ENCODE peak calls at places on chromosome 6, in four cellular contexts. Z, R, E and M are unnamed samples.

GRCh38 chr6:4355241-4355640 is 219.9 kb upstream of the ECI2 start:
- DNase-seq in Z (no peak), R (no peak), E (no peak), M (no peak)

GRCh38 chr6:55953384-55953783 is 78.0 kb upstream of the BMP5 start:
- DNase-seq in Z (no peak), R (no peak), E (no peak), M (no peak)

GRCh38 chr6:87574237-87574636 is 15.6 kb downstream of the RARS2 start:
- DNase-seq in Z (no peak), R (no peak), E (no peak), M (no peak)

GRCh38 chr6:132298344-132298949 is 102.8 kb downstream of the MOXD1 start:
- DNase-seq in Z (no peak), R (peak), E (peak), M (no peak)

GRCh38 chr6:122692175-122692598 is 82.0 kb downstream of the PKIB start:
- DNase-seq in Z (peak), R (peak), E (no peak), M (no peak)

GRCh38 chr6:106138151-106138550 is 52.0 kb downstream of the PRDM1 start:
- DNase-seq in Z (no peak), R (no peak), E (no peak), M (no peak)

GRCh38 chr6:113732384-113732966 is 124.7 kb upstream of the MARCKS start:
- DNase-seq in Z (peak), R (no peak), E (peak), M (peak)

GRCh38 chr6:170102582-170103481 is 188.0 kb downstream of the DLL1 start:
- DNase-seq in Z (no peak), R (no peak), E (no peak), M (peak)

GRCh38 chr6:135291288-135292116 is 110.4 kb downstream of the MYB start:
- DNase-seq in Z (no peak), R (no peak), E (no peak), M (no peak)

GRCh38 chr6:30508890-30509736 is 19.8 kb downstream of the HLA-E start:
- DNase-seq in Z (no peak), R (no peak), E (no peak), M (no peak)

GRCh38 chr6:3750324-3751018 is 1.0 kb downstream of the PXDC1 start:
- DNase-seq in Z (peak), R (peak), E (peak), M (peak)

GRCh38 chr6:121826156-121826810 is 390.8 kb downstream of the GJA1 start:
- DNase-seq in Z (no peak), R (no peak), E (no peak), M (no peak)

GRCh38 chr6:153121311-153121710 is 9.8 kb downstream of the RGS17 start:
- DNase-seq in Z (no peak), R (no peak), E (no peak), M (no peak)

GRCh38 chr6:8993111-8993510 is 557.8 kb upstream of the SLC35B3 start:
- DNase-seq in Z (no peak), R (no peak), E (no peak), M (no peak)

GRCh38 chr6:92364948-92365386 is 1054.4 kb downstream of the EPHA7 start:
- DNase-seq in Z (no peak), R (peak), E (no peak), M (no peak)

DNA sequence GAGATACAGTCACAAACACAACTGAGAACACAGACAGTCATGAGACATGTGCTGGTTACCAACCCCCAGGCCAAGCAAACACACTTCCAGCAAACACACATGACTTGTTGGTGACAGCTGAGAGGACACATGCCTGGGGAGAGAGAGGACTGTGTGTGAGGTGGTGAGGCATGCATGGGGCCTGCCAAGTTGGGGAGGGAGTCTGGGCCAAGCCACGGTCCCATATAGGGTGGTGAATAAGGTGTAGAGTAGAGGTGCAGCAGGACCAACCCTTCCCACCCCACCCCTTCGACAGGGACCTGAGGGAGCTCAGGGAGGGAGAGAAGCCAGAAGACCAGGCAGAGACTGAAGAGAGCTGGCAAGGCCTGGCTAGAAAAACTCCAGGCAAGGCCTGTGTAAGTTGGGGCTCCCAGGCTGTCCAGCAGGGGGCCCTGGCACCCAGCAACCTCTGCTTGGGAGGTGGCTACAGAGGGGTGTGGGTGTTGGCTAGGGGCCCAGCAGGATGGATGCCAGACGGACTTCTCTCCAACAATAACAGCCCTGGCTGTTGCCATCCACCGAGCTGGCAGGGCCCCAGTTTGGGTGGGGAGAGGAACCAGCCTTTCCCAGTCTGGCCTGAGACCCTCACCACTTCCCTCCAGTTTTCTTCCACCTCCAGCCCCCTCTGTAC is 2.0 kb upstream of the SLC29A1 start:
- DNase-seq in Z (peak), R (peak), E (peak), M (peak)
- TF ChIP-seq POLR2AphosphoS5 in Z (peak), R (no peak), E (no peak), M (peak)

DNA sequence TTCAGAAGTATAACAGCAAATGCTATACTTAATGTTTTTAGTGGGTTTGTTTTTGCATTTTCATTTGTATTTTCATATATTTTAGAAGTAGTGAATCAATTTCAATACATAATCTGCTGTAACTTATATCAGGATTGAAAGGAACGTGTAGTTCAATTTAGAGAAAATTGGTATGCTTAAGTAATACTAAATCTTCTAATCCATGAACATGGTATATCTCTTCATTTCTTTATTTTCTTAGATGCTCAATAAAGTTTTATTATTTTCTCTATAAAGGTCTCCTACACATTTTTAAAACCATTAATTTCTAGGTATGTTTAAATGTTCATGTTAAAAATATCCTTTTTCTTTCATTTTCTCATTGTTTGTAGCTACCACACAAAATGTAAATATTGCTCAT is 85.1 kb downstream of the STMND1 start:
- DNase-seq in Z (no peak), R (no peak), E (no peak), M (no peak)
- H3K4me3 ChIP-seq in Z (no peak), R (no peak), E (no peak), M (no peak)

GRCh38 chr6:143515766-143516355 is 4.3 kb upstream of the FUCA2 start:
- DNase-seq in Z (no peak), R (no peak), E (no peak), M (no peak)

GRCh38 chr6:143514996-143515760 is 3.7 kb upstream of the FUCA2 start:
- DNase-seq in Z (no peak), R (no peak), E (no peak), M (peak)

GRCh38 chr6:143513410-143513809 is 1.9 kb upstream of the FUCA2 start:
- DNase-seq in Z (no peak), R (peak), E (peak), M (no peak)

GRCh38 chr6:143507358-143508145 is 4.0 kb downstream of the FUCA2 start:
- DNase-seq in Z (no peak), R (no peak), E (no peak), M (no peak)

GRCh38 chr6:143510991-143511891 is at the start of gene FUCA2:
- DNase-seq in Z (peak), R (peak), E (peak), M (peak)
- TF ChIP-seq CTCF in Z (no peak), R (no peak), E (no peak), M (no peak)

DNA sequence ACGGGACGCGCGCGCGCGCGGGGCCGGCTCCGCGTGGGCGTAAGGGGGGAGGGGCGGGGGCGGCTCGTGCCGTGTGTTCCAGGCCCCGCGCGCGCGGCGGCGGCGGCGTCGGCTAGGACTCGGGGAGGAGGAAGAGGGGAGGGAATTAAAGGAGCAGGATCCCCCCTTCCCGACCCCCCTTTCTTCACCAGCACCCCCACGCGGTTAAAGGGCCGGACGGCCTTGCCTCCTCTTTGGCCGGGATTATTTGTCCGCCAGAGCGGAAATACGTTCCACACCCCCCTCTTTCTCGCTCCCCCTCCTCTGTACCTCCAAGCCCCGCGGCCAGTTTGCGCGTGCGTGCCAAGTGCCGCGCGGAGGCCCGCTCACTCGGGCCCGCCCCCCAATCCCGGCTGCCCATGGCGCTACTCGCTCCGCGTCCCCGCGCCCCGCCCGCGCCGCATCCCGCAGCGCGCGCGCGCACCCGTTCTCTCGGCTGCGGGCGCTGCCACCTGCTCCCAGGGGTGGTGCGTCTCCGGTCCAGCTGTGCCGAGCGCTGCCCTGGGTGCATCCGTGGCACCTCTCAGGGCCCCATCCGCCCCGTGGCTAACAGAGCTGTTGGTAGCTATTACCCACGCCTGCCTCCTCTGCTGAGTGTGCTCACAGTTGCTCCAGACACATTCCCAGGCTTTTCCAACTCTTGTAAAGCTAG is at the start of gene ZBTB12:
- DNase-seq in Z (peak), R (peak), E (peak), M (peak)
- TF ChIP-seq POLR2AphosphoS5 in Z (peak), R (peak), E (peak), M (peak)

GRCh38 chr6:130326496-130326895 is 39.3 kb upstream of the TMEM200A start:
- DNase-seq in Z (no peak), R (no peak), E (no peak), M (no peak)

GRCh38 chr6:130320908-130321307 is 44.9 kb upstream of the TMEM200A start:
- DNase-seq in Z (no peak), R (no peak), E (no peak), M (no peak)

GRCh38 chr6:130322673-130323268 is 43.0 kb upstream of the TMEM200A start:
- DNase-seq in Z (no peak), R (peak), E (peak), M (no peak)

GRCh38 chr6:130324657-130325056 is 41.2 kb upstream of the TMEM200A start:
- DNase-seq in Z (no peak), R (no peak), E (no peak), M (no peak)
- H3K4me3 ChIP-seq in Z (no peak), R (no peak), E (no peak), M (no peak)

DNA sequence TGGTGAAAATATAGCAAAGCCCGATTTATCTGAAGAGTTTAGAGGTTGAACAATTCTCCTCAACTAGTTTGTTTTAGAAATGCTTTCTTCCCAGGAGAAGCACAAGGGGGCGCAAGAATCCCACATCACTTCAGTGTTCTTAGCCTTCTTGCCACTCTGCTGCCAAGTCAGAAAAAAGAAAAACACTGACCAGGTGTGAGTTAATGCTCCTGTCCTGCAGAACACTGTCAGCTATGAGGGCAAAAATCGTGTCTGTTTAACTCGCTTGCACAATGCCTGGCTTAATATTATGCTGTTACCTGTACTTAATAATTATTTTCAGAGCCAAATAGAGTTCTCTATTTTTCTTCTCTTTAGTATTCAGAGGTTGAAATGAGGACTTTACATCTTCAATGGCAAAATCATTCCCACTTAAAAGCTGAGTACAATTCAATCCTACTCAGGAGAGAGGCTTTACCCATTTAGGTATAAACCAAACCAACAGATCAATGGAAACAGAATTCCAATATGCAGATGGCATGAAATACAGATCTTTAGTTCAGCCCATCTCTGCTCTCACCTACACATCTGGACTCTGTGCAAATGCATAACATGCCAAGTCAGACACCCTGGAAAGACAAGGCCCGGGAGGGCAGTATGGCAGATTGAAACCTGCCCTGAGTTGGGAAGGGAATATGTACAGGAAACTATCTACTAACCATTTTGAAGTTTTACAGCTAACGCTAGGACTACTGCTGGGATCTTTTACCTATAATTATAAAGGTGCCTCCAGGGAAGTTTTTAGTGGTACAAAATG is 71.4 kb upstream of the TULP1 start:
- DNase-seq in Z (peak), R (peak), E (peak), M (peak)
- TF ChIP-seq CTCF in Z (peak), R (peak), E (peak), M (peak)